ENCODE peak calls at places on chromosomes 13 and 19, in ten cellular contexts. N is NCI-H1092; R is progenitor cell of endocrine pancreas; E is LoVo; W is stimulated activated CD4-positive, alpha-beta T cell treated with anti-CD3 and anti-CD28 coated beads, Interleukin-2, amount 100 ng/mL, for 24 hours; M is anterior cingulate cortex; S is thyroid gland; U is GM19239; A is iPS-NIHi11; X is RPMI7951. J is an unnamed sample.

GRCh38 chr19:5113101-5113557 is 144.2 kb downstream of the KDM4B start:
- DNase-seq in E (no peak), X (peak; percentile 26), N (no peak), U (no peak), R (no peak), W (no peak), M (no peak), A (no peak), S (no peak), J (no peak)

GRCh38 chr19:55602104-55603001 is 2.3 kb downstream of the ZNF524 start:
- DNase-seq in U (no peak), W (no peak), N (no peak), X (no peak), A (no peak), M (no peak), R (no peak), S (no peak), E (no peak), J (no peak)

GRCh38 chr19:7832009-7832408 is 2.0 kb downstream of the EVI5L start:
- DNase-seq in A (no peak), R (no peak), M (no peak), E (no peak), X (no peak), W (no peak), N (no peak), U (no peak), S (no peak), J (no peak)

GRCh38 chr13:86692291-86692690 is 893.1 kb upstream of the SLITRK6 start:
- DNase-seq in U (no peak), W (no peak), A (no peak), E (no peak), N (no peak), R (no peak), S (no peak), X (no peak), M (no peak), J (no peak)

GRCh38 chr13:87234981-87235380 is 436.2 kb upstream of the SLITRK5 start:
- DNase-seq in N (no peak), M (no peak), R (no peak), E (no peak), W (no peak), S (no peak), U (no peak), X (peak; percentile 8), A (no peak), J (no peak)

GRCh38 chr13:32056316-32056715 is 24.7 kb downstream of the FRY start:
- DNase-seq in S (no peak), U (no peak), M (no peak), A (no peak), X (no peak), E (no peak), N (peak; percentile 83), W (no peak), R (no peak), J (no peak)

GRCh38 chr13:109344552-109345157 is 441.7 kb downstream of the IRS2 start:
- DNase-seq in X (peak; percentile 26), E (peak; percentile 7), U (no peak), N (no peak), W (no peak), M (no peak), A (no peak), S (no peak), R (no peak), J (no peak)

GRCh38 chr19:49107625-49108459 is 6.3 kb upstream of the LIN7B start:
- DNase-seq in N (no peak), U (no peak), W (no peak), X (no peak), S (no peak), R (no peak), M (no peak), A (no peak), E (no peak), J (no peak)

GRCh38 chr19:35085947-35086346 is 29.7 kb upstream of the FXYD3 start:
- DNase-seq in E (no peak), A (no peak), W (no peak), S (no peak), U (peak; percentile 44), X (no peak), M (no peak), N (no peak), R (no peak), J (no peak)